ENCODE peak calls at places on chromosomes 6 and 20, in nine cellular contexts. L is CD4-positive, alpha-beta T cell; G is Caco-2; Z is esophagus squamous epithelium; K is psoas muscle; P is HFF-Myc; O is stomach; X is D721Med; D is RWPE1. M is an unnamed sample.

GRCh38 chr6:79648315-79648714 is 17.2 kb downstream of the SH3BGRL2 start:
- DNase-seq in K (no peak), D (no peak), Z (no peak), O (no peak), X (no peak), G (no peak), L (no peak), P (no peak), M (no peak)

GRCh38 chr6:130134594-130134993 is 88.2 kb downstream of the SAMD3 start:
- DNase-seq in L (no peak), Z (no peak), X (no peak), K (no peak), O (no peak), P (no peak), D (no peak), G (no peak), M (no peak)

GRCh38 chr6:145736854-145737181 is 1.5 kb upstream of the EPM2A start:
- DNase-seq in L (no peak), O (no peak), P (no peak), K (no peak), X (no peak), D (no peak), Z (no peak), G (no peak), M (no peak)

GRCh38 chr6:165950316-165950715 is 217.3 kb downstream of the TBXT start:
- DNase-seq in L (no peak), G (no peak), Z (no peak), K (no peak), D (no peak), O (no peak), P (no peak), X (no peak), M (no peak)

GRCh38 chr6:10302566-10303235 is 112.2 kb downstream of the TFAP2A start:
- DNase-seq in G (no peak), Z (no peak), X (no peak), D (no peak), K (no peak), L (no peak), P (no peak), O (no peak), M (no peak)

GRCh38 chr20:40860487-40860902 is 168.1 kb upstream of the TOP1 start:
- DNase-seq in O (no peak), L (no peak), G (peak), D (peak), X (no peak), P (peak), Z (no peak), K (no peak), M (no peak)

GRCh38 chr6:122770835-122771601 is 8.5 kb upstream of the FABP7 start:
- DNase-seq in G (peak), Z (no peak), K (no peak), L (no peak), P (no peak), D (no peak), O (no peak), X (no peak), M (no peak)

GRCh38 chr20:58570181-58570859 is 55.1 kb upstream of the APCDD1L start:
- DNase-seq in O (no peak), P (no peak), D (no peak), X (no peak), G (no peak), K (no peak), L (no peak), Z (no peak), M (no peak)

GRCh38 chr6:162149786-162150185 is 577.8 kb downstream of the PRKN start:
- DNase-seq in G (no peak), P (no peak), X (no peak), L (no peak), O (no peak), K (no peak), Z (no peak), D (no peak), M (no peak)

GRCh38 chr6:87590989-87591388 is 1.1 kb downstream of the ORC3 start:
- DNase-seq in G (no peak), D (no peak), K (no peak), L (no peak), P (no peak), O (no peak), X (no peak), Z (no peak), M (no peak)

GRCh38 chr6:44431118-44431725 is 43.7 kb downstream of the CDC5L start:
- DNase-seq in Z (no peak), L (no peak), P (peak), K (peak), G (peak), O (peak), X (no peak), D (peak), M (peak)

GRCh38 chr6:26065952-26066380 is 21.3 kb upstream of the HFE start:
- DNase-seq in O (peak), G (peak), P (peak), K (peak), D (peak), L (peak), X (no peak), Z (no peak), M (peak)

GRCh38 chr6:142002825-142003405 is 129.8 kb upstream of the GJE1 start:
- DNase-seq in G (no peak), X (no peak), O (no peak), D (no peak), P (no peak), Z (no peak), L (no peak), K (no peak), M (no peak)

GRCh38 chr20:35017099-35017835 is 61.6 kb downstream of the MYH7B start:
- DNase-seq in L (no peak), G (no peak), Z (no peak), D (no peak), K (no peak), O (no peak), P (no peak), X (no peak), M (no peak)

GRCh38 chr20:34403908-34404307 is 40.8 kb downstream of the ITCH start:
- DNase-seq in D (no peak), L (no peak), G (no peak), O (no peak), P (no peak), X (no peak), K (no peak), Z (no peak), M (peak)

GRCh38 chr20:45469336-45470261 is at the start of gene WFDC2:
- DNase-seq in O (peak), Z (no peak), K (peak), X (no peak), G (peak), P (no peak), D (no peak), L (no peak), M (no peak)

GRCh38 chr20:43459022-43459942 is 1.6 kb downstream of the SRSF6 start:
- DNase-seq in X (no peak), P (no peak), O (no peak), L (no peak), G (peak), K (no peak), D (no peak), Z (no peak), M (no peak)

GRCh38 chr6:161696828-161697227 is 423.0 kb upstream of the AGPAT4 start:
- DNase-seq in L (no peak), K (no peak), X (no peak), Z (no peak), O (no peak), G (no peak), D (no peak), P (no peak), M (no peak)

GRCh38 chr20:52242237-52243230 is 51.0 kb upstream of the ZFP64 start:
- DNase-seq in G (no peak), X (no peak), K (no peak), P (no peak), D (peak), Z (no peak), L (no peak), O (no peak), M (peak)
- TF ChIP-seq CTCF in G (peak), X (peak), K (peak), P (no peak), D (peak), Z (peak), L (peak), O (peak), M (peak)

GRCh38 chr20:10536531-10536930 is 101.4 kb downstream of the SLX4IP start:
- DNase-seq in L (peak), D (no peak), G (peak), Z (no peak), P (no peak), X (no peak), O (peak), K (no peak), M (no peak)
- TF ChIP-seq CTCF in L (peak), D (peak), G (peak), Z (no peak), P (peak), X (peak), O (peak), K (peak), M (peak)

GRCh38 chr6:70376628-70377027 is 36.7 kb upstream of the FAM135A start:
- DNase-seq in D (no peak), O (no peak), Z (no peak), X (no peak), L (no peak), K (no peak), G (no peak), P (no peak), M (no peak)

GRCh38 chr6:70377372-70377771 is 35.9 kb upstream of the FAM135A start:
- DNase-seq in D (no peak), P (no peak), L (no peak), X (no peak), K (no peak), O (no peak), Z (no peak), G (no peak), M (no peak)

GRCh38 chr6:70379473-70380013 is 33.8 kb upstream of the FAM135A start:
- DNase-seq in P (no peak), X (no peak), O (no peak), L (no peak), K (no peak), D (no peak), Z (no peak), G (no peak), M (no peak)

GRCh38 chr6:70375166-70375565 is 38.1 kb upstream of the FAM135A start:
- DNase-seq in O (no peak), X (no peak), L (no peak), K (no peak), Z (no peak), D (peak), G (no peak), P (no peak), M (no peak)

GRCh38 chr6:70375882-70376281 is 37.4 kb upstream of the FAM135A start:
- DNase-seq in G (no peak), O (no peak), K (no peak), D (no peak), L (no peak), Z (no peak), X (no peak), P (no peak), M (no peak)
- TF ChIP-seq CTCF in G (peak), O (no peak), K (no peak), D (no peak), L (no peak), Z (no peak), X (peak), P (peak), M (no peak)

DNA sequence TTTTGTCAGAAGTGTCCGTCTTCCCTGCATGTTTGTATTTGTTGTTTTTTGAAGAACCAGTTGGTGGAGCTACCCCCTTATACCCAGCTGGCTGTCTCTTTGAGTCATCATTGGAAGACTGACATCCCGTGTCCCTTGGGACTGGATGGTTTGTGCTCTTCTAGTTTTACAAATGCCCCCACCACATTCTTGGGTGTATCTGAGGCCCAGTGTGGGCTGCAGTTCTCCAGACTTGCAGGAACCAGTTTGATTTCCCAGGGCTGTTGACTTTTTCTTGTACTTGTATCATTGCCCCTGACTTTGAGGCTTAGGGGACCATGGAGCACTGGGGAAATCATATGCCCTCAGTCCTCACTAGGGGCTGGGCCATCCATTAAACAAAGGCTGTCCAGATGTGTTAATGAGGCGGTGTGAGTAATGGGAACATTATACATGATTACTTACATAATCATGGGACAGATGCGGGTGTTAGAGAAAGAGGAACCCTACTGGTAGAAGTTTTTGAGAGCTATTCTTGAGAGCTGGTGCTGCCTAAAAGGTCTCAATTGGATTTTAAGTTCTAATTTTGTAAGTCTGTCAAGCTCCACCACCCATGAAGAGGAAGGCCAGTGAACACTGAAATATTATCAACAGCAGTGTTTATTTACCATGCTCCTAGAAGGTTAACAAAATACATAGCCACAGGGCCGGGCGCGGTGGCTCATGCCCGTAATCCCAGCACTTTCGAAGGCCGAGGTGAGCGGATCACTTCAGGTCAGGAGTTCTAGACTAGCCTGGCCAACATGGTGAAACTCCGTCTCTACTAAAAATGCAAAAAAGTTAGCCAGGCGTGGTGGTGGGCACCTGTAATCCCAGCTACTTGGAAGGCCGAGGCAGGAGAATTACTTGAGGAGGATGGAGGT is 8.5 kb downstream of the JARID2 start:
- DNase-seq in P (no peak), K (no peak), D (no peak), O (peak), Z (no peak), G (peak), X (no peak), L (no peak), M (no peak)
- TF ChIP-seq CTCF in P (no peak), K (peak), D (no peak), O (no peak), Z (no peak), G (no peak), X (peak), L (no peak), M (peak)

GRCh38 chr6:33299237-33299944 is 649 bp upstream of the RGL2 start:
- DNase-seq in Z (peak), L (peak), P (no peak), X (peak), G (peak), D (peak), K (peak), O (peak), M (peak)
- TF ChIP-seq CTCF in Z (peak), L (peak), P (peak), X (peak), G (peak), D (peak), K (peak), O (peak), M (peak)

DNA sequence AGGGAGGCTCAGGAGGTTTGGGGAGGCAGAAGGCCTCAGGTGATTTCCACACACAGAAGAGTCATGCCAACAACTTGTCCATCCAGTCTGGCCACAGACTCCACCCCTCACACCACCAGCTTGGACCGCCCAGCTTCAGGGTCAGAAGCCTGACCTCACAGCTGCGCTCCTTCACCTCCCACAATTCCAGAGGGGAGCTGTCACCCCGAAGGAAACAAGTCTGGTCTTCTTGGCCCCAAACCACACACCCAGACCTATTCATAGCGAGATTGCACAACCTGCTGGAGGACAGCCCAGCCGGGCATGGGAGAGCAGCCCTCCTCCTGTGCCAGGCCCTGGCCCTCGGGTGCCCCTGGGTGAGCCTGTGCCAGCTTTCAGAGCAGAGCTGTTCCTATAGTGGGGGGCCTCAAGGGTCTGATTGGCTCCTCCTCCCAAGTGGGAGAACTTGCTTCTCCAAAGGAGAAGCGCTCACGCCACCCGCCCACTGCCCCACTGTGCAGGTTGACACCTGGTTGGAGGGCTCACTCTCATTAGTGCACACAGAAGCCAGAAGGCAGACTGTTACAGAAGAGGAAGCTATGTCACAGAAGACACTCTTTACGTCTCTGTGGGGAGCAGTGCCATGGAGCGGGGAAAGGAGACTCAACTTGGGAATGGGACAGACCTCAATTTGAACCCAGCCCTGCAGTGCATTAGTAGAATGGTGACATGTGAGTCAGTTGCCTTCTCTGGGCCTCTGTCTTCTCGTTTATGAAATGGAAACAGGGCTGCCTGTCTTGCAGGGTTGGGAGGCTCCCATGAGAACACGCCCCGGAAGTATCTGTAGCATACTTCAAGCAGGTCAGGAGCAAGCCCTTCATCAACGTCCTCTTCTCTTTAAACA is 128.8 kb downstream of the FOXO3 start:
- DNase-seq in K (peak), X (no peak), G (peak), Z (no peak), O (peak), P (no peak), L (no peak), D (peak), M (no peak)
- TF ChIP-seq CTCF in K (no peak), X (no peak), G (no peak), Z (no peak), O (no peak), P (no peak), L (no peak), D (no peak), M (no peak)

GRCh38 chr20:7031222-7031621 is 263.7 kb downstream of the BMP2 start:
- DNase-seq in G (no peak), O (no peak), K (no peak), X (no peak), D (no peak), L (no peak), Z (no peak), P (no peak), M (no peak)
- TF ChIP-seq CTCF in G (peak), O (no peak), K (no peak), X (no peak), D (no peak), L (no peak), Z (no peak), P (peak), M (no peak)

DNA sequence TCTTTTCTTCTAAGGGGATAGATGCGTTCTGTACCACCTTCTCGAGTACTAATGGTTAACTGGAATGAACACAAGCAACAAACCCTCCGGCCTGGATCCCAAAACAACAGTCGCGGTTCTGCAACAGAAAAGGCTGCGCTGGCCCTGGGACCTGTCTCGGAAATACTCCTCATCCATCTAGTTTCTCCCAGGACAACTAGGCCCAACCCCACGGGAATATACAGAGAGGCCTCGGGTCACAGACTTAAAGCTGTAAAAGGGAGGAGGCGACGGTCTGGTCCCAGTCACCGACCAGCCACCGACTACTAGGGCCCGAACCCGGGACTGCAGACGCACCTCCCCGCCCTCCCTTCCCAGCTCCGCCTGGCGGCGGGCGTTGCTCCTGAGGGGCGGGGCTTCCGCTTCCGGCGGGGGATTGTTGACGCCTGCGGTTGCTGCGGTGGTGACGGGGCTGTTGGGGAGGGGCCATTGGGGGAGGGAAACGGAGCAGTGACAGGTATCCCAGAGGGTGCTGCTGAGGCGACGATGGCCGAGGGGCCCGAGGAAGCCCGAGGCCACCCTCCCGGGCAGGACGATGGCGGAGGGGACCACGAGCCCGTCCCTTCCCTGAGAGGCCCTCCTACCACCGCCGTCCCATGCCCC is at the start of gene FAM8A1:
- DNase-seq in D (peak), X (peak), Z (peak), K (peak), P (peak), O (peak), G (peak), L (peak), M (peak)
- TF ChIP-seq CTCF in D (peak), X (no peak), Z (peak), K (peak), P (peak), O (peak), G (peak), L (peak), M (peak)

M was measured in GM10248.